ENCODE peak calls at places on chromosome 6, in nine cellular contexts. W is cardiac muscle cell; X is sigmoid colon; B is brain microvascular endothelial cell; Y is adipocyte; V is endodermal cell; A is HCT116; I is stomach; M is CD8-positive, alpha-beta memory T cell. F is an unnamed sample. For H3K27me3 and H3K36me3, the result is how much of the 10 kb centered on the place peaks cover.

GRCh38 chr6:116220172-116220571 is 33.7 kb downstream of the TSPYL4 start:
- DNase-seq in W (no peak), Y (peak), I (no peak), X (no peak), M (no peak), B (no peak), V (peak), A (no peak), F (no peak)

GRCh38 chr6:135191508-135192255 is 10.6 kb downstream of the MYB start:
- DNase-seq in W (no peak), B (no peak), A (no peak), X (no peak), I (no peak), M (no peak), V (no peak), Y (no peak), F (no peak)

GRCh38 chr6:54586251-54586650 is 260.3 kb upstream of the FAM83B start:
- DNase-seq in Y (peak), I (no peak), A (no peak), W (no peak), X (no peak), M (no peak), V (no peak), B (no peak), F (no peak)

GRCh38 chr6:169451065-169451840 is 197.6 kb upstream of the THBS2 start:
- DNase-seq in X (no peak), M (no peak), I (no peak), A (no peak), B (peak), V (no peak), W (no peak), Y (no peak), F (no peak)

GRCh38 chr6:159168536-159169192 is 536 bp upstream of the FNDC1 start:
- DNase-seq in W (peak), A (no peak), V (peak), B (peak), I (peak), M (no peak), X (peak), Y (no peak), F (peak)

GRCh38 chr6:26152226-26153101 is 65.2 kb downstream of the HFE start:
- DNase-seq in I (no peak), B (no peak), V (no peak), M (no peak), Y (no peak), A (no peak), X (no peak), W (no peak), F (no peak)

GRCh38 chr6:53827485-53827884 is 32.7 kb downstream of the LRRC1 start:
- DNase-seq in Y (no peak), A (no peak), V (no peak), M (no peak), X (no peak), W (no peak), I (no peak), B (no peak), F (no peak)

GRCh38 chr6:114523508-114523907 is 180.7 kb upstream of the HS3ST5 start:
- DNase-seq in I (no peak), W (no peak), M (no peak), V (no peak), X (no peak), B (no peak), Y (no peak), A (no peak), F (no peak)

GRCh38 chr6:19836799-19837510 is at the start of gene ID4:
- DNase-seq in W (peak), M (no peak), Y (peak), X (peak), B (peak), V (peak), A (no peak), I (peak), F (peak)

GRCh38 chr6:14401181-14401745 is 283.7 kb downstream of the CD83 start:
- DNase-seq in A (no peak), X (no peak), W (peak), I (no peak), V (no peak), M (no peak), B (no peak), Y (peak), F (no peak)

GRCh38 chr6:119620846-119621570 is 271.4 kb upstream of the MAN1A1 start:
- DNase-seq in W (no peak), A (peak), X (no peak), M (no peak), Y (peak), V (no peak), B (peak), I (no peak), F (no peak)

GRCh38 chr6:77454386-77454785 is 8.9 kb downstream of the HTR1B start:
- DNase-seq in B (no peak), A (no peak), W (no peak), X (no peak), Y (no peak), I (no peak), V (no peak), M (no peak), F (no peak)

GRCh38 chr6:138035070-138035469 is 72.1 kb downstream of the PERP start:
- DNase-seq in A (no peak), B (no peak), V (no peak), W (no peak), Y (no peak), I (no peak), M (no peak), X (no peak), F (no peak)

GRCh38 chr6:14549319-14549770 is 431.8 kb downstream of the CD83 start:
- DNase-seq in I (no peak), W (no peak), V (no peak), A (no peak), Y (no peak), M (no peak), B (no peak), X (no peak), F (no peak)

GRCh38 chr6:52284131-52284459 is 447 bp downstream of the MCM3 start:
- DNase-seq in W (peak), A (no peak), V (peak), B (no peak), M (no peak), I (no peak), Y (no peak), X (peak), F (peak)

GRCh38 chr6:131694832-131695426 is 6.3 kb downstream of the OR2A4 start:
- DNase-seq in V (peak), Y (peak), I (peak), W (peak), B (peak), M (no peak), A (peak), X (no peak), F (peak)

GRCh38 chr6:125314019-125314581 is 12.3 kb upstream of the HDDC2 start:
- DNase-seq in W (peak), Y (peak), V (peak), X (peak), A (peak), I (peak), M (no peak), B (peak), F (peak)

GRCh38 chr6:3206339-3207015 is 21.0 kb downstream of the TUBB2B start:
- DNase-seq in M (no peak), Y (no peak), V (peak), X (no peak), W (no peak), I (no peak), A (no peak), B (no peak), F (no peak)

GRCh38 chr6:165263-165662 is 127.0 kb upstream of the DUSP22 start:
- DNase-seq in M (no peak), I (no peak), W (no peak), X (no peak), B (no peak), A (no peak), V (no peak), Y (no peak), F (no peak)

GRCh38 chr6:40947876-40948514 is 91.0 kb downstream of the UNC5CL start:
- DNase-seq in A (no peak), B (peak), V (peak), X (no peak), W (no peak), Y (peak), I (no peak), M (no peak), F (peak)

GRCh38 chr6:5086294-5086890 is 1.3 kb downstream of the PPP1R3G start:
- DNase-seq in B (no peak), I (no peak), A (no peak), Y (no peak), W (no peak), X (no peak), V (peak), M (no peak), F (peak)

GRCh38 chr6:32583527-32583898 is 6.1 kb downstream of the HLA-DRB1 start:
- DNase-seq in Y (no peak), I (no peak), A (no peak), M (no peak), X (no peak), B (no peak), W (no peak), V (no peak), F (no peak)
- H3K4me3 ChIP-seq in Y (peak), I (no peak), A (no peak), M (no peak), X (no peak), B (no peak), W (no peak), V (peak), F (no peak)

GRCh38 chr6:37275350-37275749 is 17.4 kb upstream of the TMEM217 start:
- DNase-seq in A (no peak), M (no peak), I (no peak), B (no peak), W (no peak), Y (no peak), V (no peak), X (no peak), F (no peak)

GRCh38 chr6:37276916-37277509 is 19.1 kb upstream of the TMEM217 start:
- DNase-seq in A (no peak), V (no peak), I (no peak), B (no peak), Y (no peak), M (no peak), X (no peak), W (no peak), F (no peak)

GRCh38 chr6:37272834-37273566 is 15.1 kb upstream of the TMEM217 start:
- DNase-seq in V (no peak), X (no peak), I (no peak), M (no peak), Y (no peak), A (no peak), B (no peak), W (no peak), F (no peak)

GRCh38 chr6:37269105-37269504 is 11.2 kb upstream of the TMEM217 start:
- DNase-seq in X (no peak), W (no peak), Y (no peak), V (no peak), M (no peak), A (no peak), B (no peak), I (no peak), F (no peak)

GRCh38 chr6:37273697-37274096 is 15.8 kb upstream of the TMEM217 start:
- DNase-seq in M (no peak), A (no peak), X (no peak), I (no peak), B (no peak), Y (no peak), V (no peak), W (no peak), F (no peak)
- H3K27me3 ChIP-seq in M (under half), A (under half), X (under half), I (under half), B (under half), Y (under half), V (under half), W (under half), F (under half)

GRCh38 chr6:89335164-89335563 is 17.4 kb downstream of the UBE2J1 start:
- DNase-seq in A (no peak), Y (no peak), V (no peak), M (no peak), X (no peak), B (no peak), I (no peak), W (no peak), F (no peak)
- H3K36me3 ChIP-seq in A (under half), Y (half or more), V (half or more), M (under half), X (under half), B (under half), I (half or more), W (half or more), F (under half)

GRCh38 chr6:44227138-44227770 is 3.9 kb downstream of the SLC29A1 start:
- DNase-seq in B (no peak), A (no peak), X (peak), W (no peak), I (no peak), V (peak), M (no peak), Y (no peak), F (peak)

GRCh38 chr6:44224978-44225330 is 1.6 kb downstream of the SLC29A1 start:
- DNase-seq in M (no peak), I (no peak), W (no peak), B (no peak), A (no peak), X (no peak), V (no peak), Y (no peak), F (peak)

GRCh38 chr6:44225579-44226325 is 2.4 kb downstream of the SLC29A1 start:
- DNase-seq in X (no peak), M (no peak), A (no peak), V (peak), B (no peak), W (no peak), Y (no peak), I (no peak), F (peak)

GRCh38 chr6:44228031-44228430 is 4.6 kb downstream of the SLC29A1 start:
- DNase-seq in M (no peak), A (no peak), V (no peak), B (no peak), Y (no peak), X (no peak), W (no peak), I (no peak), F (peak)

GRCh38 chr6:44226368-44227137 is 3.2 kb downstream of the SLC29A1 start:
- DNase-seq in I (no peak), B (no peak), X (peak), V (peak), W (peak), M (no peak), A (no peak), Y (no peak), F (peak)
- H3K4me3 ChIP-seq in I (peak), B (no peak), X (peak), V (no peak), W (no peak), M (no peak), A (no peak), Y (no peak), F (no peak)

GRCh38 chr6:33997265-33997664 is 148.6 kb downstream of the GRM4 start:
- DNase-seq in Y (no peak), M (no peak), V (no peak), A (no peak), I (no peak), B (no peak), W (no peak), X (no peak), F (no peak)
- H3K27me3 ChIP-seq in Y (under half), M (under half), V (half or more), A (under half), I (under half), B (under half), W (under half), X (under half), F (under half)

DNA sequence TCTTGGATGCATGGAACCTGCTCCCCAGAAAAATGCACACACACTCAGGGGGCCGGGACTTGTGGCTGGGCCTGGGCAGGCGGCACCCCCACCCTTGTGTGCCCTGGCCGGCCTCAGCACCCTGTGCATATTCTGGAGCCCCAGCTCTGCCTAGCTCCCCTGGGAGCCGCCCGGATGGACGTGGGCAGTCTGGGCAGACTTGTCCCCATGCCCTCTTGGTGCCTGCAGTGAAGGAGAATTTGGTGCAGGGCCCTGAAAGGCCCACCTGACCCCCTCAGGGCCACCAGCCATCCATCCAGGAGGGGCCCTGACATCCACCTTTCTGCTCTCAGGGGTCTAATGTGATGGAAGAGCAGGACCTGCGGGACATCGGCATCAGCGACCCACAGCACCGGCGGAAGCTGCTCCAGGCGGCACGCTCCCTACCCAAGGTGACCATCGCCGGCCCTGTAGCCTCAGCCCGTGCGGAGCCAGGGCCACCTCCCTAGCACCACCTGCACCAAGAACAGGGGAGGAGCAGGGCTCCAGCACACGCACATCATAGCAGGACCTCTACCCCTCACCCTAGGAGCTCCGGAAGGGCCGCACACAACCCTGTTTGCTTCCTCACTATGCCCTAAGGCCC is 62.8 kb downstream of the TCP11 start:
- DNase-seq in Y (no peak), A (no peak), V (no peak), B (no peak), M (no peak), X (peak), I (no peak), W (no peak), F (no peak)
- H3K36me3 ChIP-seq in Y (under half), A (under half), V (under half), B (under half), M (under half), X (half or more), I (half or more), W (under half), F (under half)

GRCh38 chr6:46138281-46138680 is 8.5 kb downstream of the ENPP4 start:
- DNase-seq in V (no peak), Y (no peak), X (no peak), A (no peak), B (no peak), M (no peak), I (no peak), W (no peak), F (no peak)
- H3K4me3 ChIP-seq in V (no peak), Y (no peak), X (no peak), A (no peak), B (no peak), M (no peak), I (no peak), W (no peak), F (no peak)

DNA sequence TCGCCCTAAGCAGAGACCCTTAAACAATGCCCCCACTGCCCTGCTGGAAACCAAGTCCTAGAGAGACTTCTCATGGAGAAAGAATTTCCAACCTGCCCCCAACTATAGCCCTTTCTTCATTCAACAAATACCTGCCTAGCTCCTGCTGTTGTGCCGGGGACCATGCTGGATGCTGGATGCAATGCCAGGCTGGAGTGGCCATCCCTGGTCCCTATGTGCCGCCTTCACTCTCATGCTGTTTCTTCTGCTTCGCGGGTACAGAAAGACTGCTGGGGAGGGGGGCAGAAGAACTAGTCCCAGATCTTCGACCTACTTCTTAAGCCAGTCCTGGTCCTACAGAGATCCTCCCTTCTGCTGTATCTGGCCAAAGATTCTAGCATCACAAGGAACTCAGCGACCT is 3.4 kb downstream of the MDGA1 start:
- DNase-seq in Y (no peak), V (no peak), X (no peak), B (no peak), I (no peak), A (no peak), W (no peak), M (no peak), F (no peak)
- H3K27me3 ChIP-seq in Y (under half), V (half or more), X (under half), B (under half), I (under half), A (under half), W (half or more), M (under half), F (half or more)

DNA sequence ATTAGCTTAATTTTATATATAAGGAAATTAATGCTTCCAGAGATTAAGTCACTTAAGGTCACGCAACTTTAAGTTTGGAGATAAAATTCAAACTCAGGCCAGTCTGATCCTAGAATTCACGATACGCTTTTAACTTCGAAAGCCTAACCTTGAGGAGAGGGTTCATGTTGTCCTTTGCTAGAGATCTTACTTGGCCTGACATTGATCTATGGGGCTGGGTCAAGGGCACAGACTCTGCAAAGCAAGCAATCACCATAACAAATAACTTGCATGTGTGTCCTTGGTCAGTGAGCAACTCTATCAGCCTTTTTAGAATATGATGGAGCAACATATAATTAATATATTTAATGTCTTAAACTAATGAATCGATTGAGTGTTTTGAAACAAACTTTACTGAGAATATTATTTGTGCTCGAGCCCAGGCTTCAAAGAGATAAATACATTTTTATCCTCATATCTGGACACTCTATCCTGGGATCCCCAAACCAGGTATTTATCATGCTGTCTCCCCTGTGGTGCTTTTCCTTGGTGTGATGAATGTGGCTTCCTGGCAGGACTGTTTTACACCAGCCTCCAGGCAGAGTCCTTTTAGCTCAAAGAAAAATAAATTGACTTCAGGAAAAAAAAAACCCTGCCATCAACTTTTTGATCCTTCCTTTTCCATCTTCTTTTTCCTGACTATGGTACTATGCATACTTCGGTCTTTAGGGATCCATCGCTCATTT is 29.1 kb downstream of the RPS12 start:
- DNase-seq in M (no peak), B (no peak), A (no peak), W (no peak), X (no peak), I (no peak), Y (no peak), V (no peak), F (no peak)
- H3K36me3 ChIP-seq in M (under half), B (under half), A (under half), W (under half), X (under half), I (under half), Y (under half), V (under half), F (under half)

GRCh38 chr6:108169801-108170606 is 4.2 kb downstream of the NR2E1 start:
- DNase-seq in B (no peak), W (no peak), I (no peak), Y (no peak), V (peak), A (no peak), M (no peak), X (no peak), F (peak)

GRCh38 chr6:108171918-108172516 is 6.2 kb downstream of the NR2E1 start:
- DNase-seq in M (no peak), I (no peak), Y (no peak), A (no peak), B (no peak), X (no peak), W (no peak), V (no peak), F (no peak)

GRCh38 chr6:108171291-108171917 is 5.6 kb downstream of the NR2E1 start:
- DNase-seq in V (peak), Y (no peak), B (no peak), W (no peak), X (no peak), I (no peak), A (no peak), M (no peak), F (peak)

GRCh38 chr6:108168980-108169800 is 3.4 kb downstream of the NR2E1 start:
- DNase-seq in V (peak), W (no peak), I (no peak), A (no peak), X (no peak), Y (peak), B (no peak), M (no peak), F (peak)

DNA sequence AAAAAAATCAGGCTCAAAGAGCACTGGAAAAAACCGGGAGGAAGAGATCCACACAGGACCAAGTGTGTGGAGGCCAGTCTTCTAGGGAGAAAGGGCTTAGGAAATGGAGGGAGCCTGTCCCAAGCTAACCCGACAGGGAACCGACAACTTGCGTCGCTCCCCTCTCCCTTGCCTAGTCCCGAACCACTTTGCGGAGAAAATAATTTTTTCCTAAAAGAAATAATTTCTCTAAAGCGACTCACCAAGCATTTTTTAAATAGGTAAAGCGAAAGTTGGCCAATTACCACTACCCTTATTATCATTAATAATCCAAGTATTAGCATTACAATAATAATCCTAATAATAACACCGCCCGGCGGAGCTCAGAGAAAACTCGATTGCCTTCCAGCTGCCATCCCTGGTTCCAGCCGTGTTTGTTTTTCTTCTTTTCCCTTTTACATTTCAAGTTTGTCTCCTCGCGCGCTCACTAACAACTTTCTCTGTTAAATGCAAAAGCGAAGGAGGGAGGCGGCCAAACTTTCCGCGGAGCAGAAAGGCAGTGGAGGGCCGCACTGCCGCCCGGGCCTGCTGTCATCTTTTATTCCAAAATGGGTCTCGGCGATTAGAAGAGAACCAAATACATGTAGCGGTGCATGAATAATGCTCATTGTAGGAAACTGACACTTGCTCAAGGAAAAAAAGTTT is 4.9 kb downstream of the NR2E1 start:
- DNase-seq in V (peak), M (no peak), I (no peak), W (no peak), B (no peak), X (no peak), Y (no peak), A (no peak), F (peak)
- H3K4me3 ChIP-seq in V (no peak), M (no peak), I (no peak), W (no peak), B (no peak), X (no peak), Y (no peak), A (no peak), F (no peak)